ENCODE peak calls at places on chromosomes 6 and 20, in nine cellular contexts. W, B, D, S, M, U, N, J and O are unnamed samples.

GRCh38 chr20:58286729-58287128 is 22.8 kb upstream of the RAB22A start:
- DNase-seq in J (no peak), D (no peak), W (no peak), U (no peak), N (no peak), S (no peak), B (no peak), M (no peak), O (no peak)

GRCh38 chr6:144415835-144416237 is 130.7 kb downstream of the UTRN start:
- DNase-seq in W (no peak), U (no peak), N (peak), D (no peak), S (no peak), M (peak), B (peak), J (peak), O (no peak)

GRCh38 chr6:2754396-2754795 is 3.7 kb upstream of the MYLK4 start:
- DNase-seq in D (no peak), U (no peak), B (no peak), S (no peak), N (no peak), W (no peak), M (no peak), J (no peak), O (no peak)

GRCh38 chr6:4732691-4733315 is 43.4 kb upstream of the CDYL start:
- DNase-seq in N (peak), D (no peak), S (no peak), J (peak), U (no peak), B (peak), M (peak), W (no peak), O (peak)

GRCh38 chr20:44454301-44454963 is 21.2 kb upstream of the TTPAL start:
- DNase-seq in U (peak), S (no peak), J (no peak), N (no peak), W (no peak), B (no peak), M (no peak), D (no peak), O (no peak)

GRCh38 chr20:15919118-15919517 is 654.1 kb downstream of the KIF16B start:
- DNase-seq in D (no peak), W (no peak), N (no peak), B (no peak), J (no peak), U (no peak), S (no peak), M (no peak), O (no peak)

GRCh38 chr20:61835301-61835700 is 230.4 kb downstream of the TAF4 start:
- DNase-seq in B (no peak), N (no peak), M (no peak), D (no peak), W (no peak), U (peak), S (no peak), J (no peak), O (no peak)

GRCh38 chr6:23170044-23170443 is 600.7 kb downstream of the HDGFL1 start:
- DNase-seq in W (no peak), S (no peak), J (peak), U (no peak), N (no peak), B (peak), M (no peak), D (no peak), O (no peak)

GRCh38 chr6:84652356-84653026 is 111.9 kb downstream of the TBX18 start:
- DNase-seq in D (no peak), N (peak), S (no peak), M (peak), W (no peak), B (peak), J (peak), U (no peak), O (no peak)

GRCh38 chr6:27667651-27668441 is 194.9 kb upstream of the ZNF184 start:
- DNase-seq in M (no peak), N (no peak), D (no peak), J (no peak), U (no peak), W (peak), B (no peak), S (no peak), O (no peak)

GRCh38 chr20:2337142-2337541 is 41.3 kb downstream of the TGM3 start:
- DNase-seq in S (no peak), D (no peak), M (no peak), B (no peak), U (no peak), N (no peak), W (no peak), J (no peak), O (no peak)

GRCh38 chr20:53555081-53555480 is 38.6 kb downstream of the ZNF217 start:
- DNase-seq in J (no peak), S (no peak), D (no peak), U (no peak), M (no peak), W (no peak), N (no peak), B (peak), O (no peak)

GRCh38 chr6:106939848-106940247 is 34.7 kb downstream of the CD24 start:
- DNase-seq in B (no peak), W (peak), D (no peak), M (no peak), U (no peak), S (no peak), N (no peak), J (no peak), O (no peak)

GRCh38 chr6:33676416-33677152 is 34.9 kb downstream of the UQCC2 start:
- DNase-seq in U (no peak), J (no peak), W (no peak), B (no peak), S (no peak), N (no peak), M (no peak), D (no peak), O (no peak)

GRCh38 chr6:33675968-33676367 is 35.5 kb downstream of the UQCC2 start:
- DNase-seq in B (no peak), N (no peak), W (no peak), S (no peak), U (no peak), J (no peak), D (no peak), M (no peak), O (no peak)

GRCh38 chr6:33677689-33678088 is 33.8 kb downstream of the UQCC2 start:
- DNase-seq in W (no peak), M (no peak), D (no peak), J (no peak), S (no peak), N (no peak), U (no peak), B (no peak), O (no peak)

GRCh38 chr6:33678246-33678931 is 33.1 kb downstream of the UQCC2 start:
- DNase-seq in N (no peak), M (no peak), B (no peak), U (no peak), D (no peak), S (no peak), J (no peak), W (no peak), O (no peak)

GRCh38 chr6:33677153-33677660 is 34.3 kb downstream of the UQCC2 start:
- DNase-seq in S (no peak), N (no peak), D (no peak), W (no peak), B (no peak), M (peak), U (no peak), J (peak), O (no peak)
- TF ChIP-seq CTCF in S (no peak), N (no peak), D (no peak), W (no peak), B (no peak), M (no peak), U (no peak), J (no peak), O (no peak)

GRCh38 chr20:33667245-33668086 is 723 bp downstream of the ACTL10 start:
- DNase-seq in S (no peak), J (peak), D (no peak), W (peak), N (no peak), U (no peak), M (peak), B (peak), O (peak)
- TF ChIP-seq CTCF in S (no peak), J (no peak), D (peak), W (peak), N (no peak), U (peak), M (no peak), B (no peak), O (no peak)

DNA sequence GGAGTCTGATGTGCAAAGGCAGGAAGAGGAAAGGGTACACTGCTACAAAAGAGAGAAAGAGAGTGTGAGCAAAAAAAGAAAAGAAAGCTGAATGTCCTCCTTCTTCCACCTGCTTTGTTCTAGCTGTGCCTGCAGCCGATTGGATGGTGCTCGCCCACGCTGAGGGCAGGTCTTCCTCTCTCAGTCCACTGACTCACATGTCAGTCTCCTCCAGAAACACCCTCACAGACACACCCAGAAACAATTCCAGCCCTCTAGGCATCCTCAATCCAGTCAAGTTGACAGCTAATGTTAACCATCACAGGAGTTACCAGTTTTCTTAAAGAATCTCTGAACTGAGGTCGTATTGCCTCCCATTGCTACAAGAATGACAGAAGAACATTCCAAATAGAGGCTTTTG is 411.9 kb upstream of the SASH1 start:
- DNase-seq in M (peak), S (no peak), B (no peak), D (no peak), N (no peak), U (no peak), W (no peak), J (no peak), O (no peak)
- TF ChIP-seq CTCF in M (no peak), S (no peak), B (no peak), D (no peak), N (no peak), U (no peak), W (no peak), J (no peak), O (no peak)

DNA sequence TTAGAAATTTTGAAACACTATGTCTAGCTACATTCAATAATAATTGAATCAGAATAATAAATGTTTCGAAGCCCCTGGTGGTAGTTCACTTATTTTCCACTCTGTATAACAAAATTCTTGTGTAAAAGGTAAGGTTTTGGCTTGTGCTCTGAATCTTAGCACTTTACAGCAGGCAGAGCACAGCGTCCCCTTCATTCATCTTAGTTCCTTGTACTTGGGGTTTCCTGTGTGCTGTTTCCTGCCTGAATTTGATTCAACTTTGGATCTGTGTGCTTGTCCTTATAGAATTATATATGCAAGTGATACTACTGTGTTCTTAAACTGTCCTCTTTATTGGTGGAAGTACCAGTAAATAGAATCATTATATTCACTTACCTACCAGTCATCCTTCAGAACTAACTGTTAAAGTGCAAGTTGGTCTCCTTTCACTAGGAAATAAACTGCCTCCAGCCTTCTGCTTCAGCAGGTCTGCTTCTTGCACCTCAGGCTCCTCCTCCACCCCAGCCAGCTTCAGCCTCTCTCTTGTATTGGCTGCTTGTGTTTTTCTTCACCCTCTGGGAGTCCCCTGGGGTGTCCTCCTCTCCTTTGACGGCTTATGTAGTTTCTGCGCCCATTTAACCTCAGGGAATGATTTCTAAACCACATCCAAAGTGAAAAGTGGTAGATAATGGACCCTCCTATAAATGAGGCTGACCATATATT is 28.8 kb upstream of the TULP4 start:
- DNase-seq in B (peak), D (peak), U (no peak), N (no peak), J (peak), M (no peak), S (no peak), W (peak), O (peak)
- TF ChIP-seq CTCF in B (no peak), D (no peak), U (peak), N (no peak), J (no peak), M (no peak), S (no peak), W (no peak), O (no peak)

GRCh38 chr6:31116661-31117385 is 2.2 kb downstream of the PSORS1C1 start:
- DNase-seq in D (no peak), U (no peak), M (no peak), S (no peak), B (peak), J (peak), N (no peak), W (no peak), O (no peak)

GRCh38 chr6:31113861-31114539 is 600 bp upstream of the PSORS1C1 start:
- DNase-seq in M (no peak), N (peak), D (no peak), B (peak), J (peak), U (peak), S (no peak), W (no peak), O (no peak)

GRCh38 chr6:31114540-31114876 is at the start of gene PSORS1C1:
- DNase-seq in U (no peak), B (peak), M (peak), S (no peak), D (no peak), N (peak), J (peak), W (no peak), O (no peak)

GRCh38 chr6:31115941-31116560 is 1.5 kb downstream of the PSORS1C1 start:
- DNase-seq in S (no peak), B (no peak), D (no peak), W (no peak), M (no peak), U (no peak), J (no peak), N (no peak), O (no peak)

GRCh38 chr6:31114970-31115849 is 610 bp downstream of the PSORS1C1 start:
- DNase-seq in B (peak), W (no peak), J (peak), S (no peak), U (no peak), D (no peak), M (peak), N (no peak), O (no peak)
- TF ChIP-seq CTCF in B (peak), W (no peak), J (peak), S (no peak), U (peak), D (no peak), M (peak), N (peak), O (no peak)

DNA sequence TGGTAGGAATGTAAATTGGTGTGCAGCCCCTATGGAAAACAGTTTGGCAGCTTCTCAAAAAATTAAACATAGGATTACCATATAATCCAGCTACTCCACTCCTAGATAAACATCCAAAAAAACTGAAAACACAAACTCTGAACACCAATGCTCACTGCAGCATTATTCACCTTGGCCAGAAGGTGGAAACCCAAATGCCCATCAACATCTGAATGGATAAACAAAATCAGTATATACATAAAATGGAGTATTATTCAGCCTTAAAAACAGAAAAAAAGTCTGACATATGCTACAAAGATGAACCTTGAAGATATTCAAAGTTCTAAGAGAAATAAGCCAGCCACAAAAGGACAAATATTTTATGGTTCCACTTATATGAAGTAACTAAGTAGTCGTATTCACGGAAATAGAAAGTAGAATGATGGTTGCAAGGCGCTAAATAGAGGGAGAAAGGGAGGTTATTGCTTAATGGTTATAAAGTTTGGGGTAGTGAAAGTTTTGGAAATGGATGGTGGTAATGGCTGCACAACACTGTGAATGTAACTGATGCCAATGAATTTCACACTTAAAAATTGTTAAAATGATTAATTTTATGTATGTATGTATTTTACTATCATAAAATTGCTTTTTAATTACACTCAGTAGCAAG is 4.0 kb downstream of the PHF10 start:
- DNase-seq in N (no peak), U (no peak), J (no peak), D (no peak), B (no peak), S (no peak), W (no peak), M (no peak), O (no peak)
- TF ChIP-seq CTCF in N (no peak), U (peak), J (peak), D (no peak), B (peak), S (no peak), W (peak), M (no peak), O (no peak)

GRCh38 chr20:7275628-7276237 is 508.2 kb downstream of the BMP2 start:
- DNase-seq in B (no peak), U (no peak), S (no peak), D (no peak), J (no peak), N (no peak), W (no peak), M (no peak), O (no peak)

GRCh38 chr20:7269452-7269851 is 502.0 kb downstream of the BMP2 start:
- DNase-seq in S (no peak), M (peak), N (no peak), B (no peak), U (no peak), W (no peak), J (no peak), D (no peak), O (no peak)

GRCh38 chr20:7274870-7275269 is 507.4 kb downstream of the BMP2 start:
- DNase-seq in J (no peak), M (no peak), D (no peak), W (no peak), S (no peak), B (no peak), U (no peak), N (no peak), O (no peak)

DNA sequence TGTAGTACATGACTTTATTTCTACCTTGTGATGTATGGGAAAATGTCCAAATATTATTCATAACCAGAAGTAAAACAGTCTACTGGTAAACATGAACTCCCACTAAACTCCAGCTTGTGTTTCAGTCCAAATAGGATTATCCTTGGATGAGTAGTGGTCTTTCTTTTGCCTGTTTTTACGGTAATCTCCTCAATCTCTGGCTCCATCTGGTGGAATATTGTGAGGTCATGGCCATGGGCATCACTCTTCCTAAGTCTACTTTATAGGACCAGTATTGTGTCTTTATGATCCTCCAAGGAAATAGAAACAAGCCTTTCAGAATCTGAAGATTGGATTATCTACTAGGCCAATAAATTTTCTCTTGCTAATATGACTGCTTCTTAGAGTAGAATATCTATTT is 505.0 kb downstream of the BMP2 start:
- DNase-seq in U (no peak), D (no peak), J (peak), B (peak), W (no peak), N (no peak), S (no peak), M (peak), O (no peak)
- TF ChIP-seq CTCF in U (peak), D (no peak), J (peak), B (peak), W (no peak), N (peak), S (no peak), M (peak), O (peak)